ENCODE peak calls at places on chromosomes 3 and 15, in ten cellular contexts. C, Z, U, Q, Y, N, J, L, X and I are unnamed samples.

GRCh38 chr3:87228316-87228715 is 1.2 kb downstream of the CHMP2B start:
- DNase-seq in J (peak; percentile 55), Y (no peak), C (no peak), X (no peak), L (no peak), Z (no peak), N (no peak), U (no peak), Q (no peak), I (no peak)

GRCh38 chr3:79018671-79019136 is 749.1 kb downstream of the ROBO1 start:
- DNase-seq in L (peak; percentile 55), X (peak; percentile 87), U (no peak), C (peak; percentile 87), Q (peak; percentile 43), J (peak; percentile 78), Y (no peak), N (peak; percentile 58), Z (peak; percentile 69), I (peak; percentile 79)

GRCh38 chr3:33787328-33788009 is 11.0 kb upstream of the PDCD6IP start:
- DNase-seq in C (no peak), J (peak; percentile 79), U (no peak), L (peak; percentile 53), X (peak; percentile 89), Y (peak; percentile 60), Q (peak; percentile 53), N (peak; percentile 81), Z (peak; percentile 54), I (no peak)

GRCh38 chr3:56958879-56959607 is 101.4 kb upstream of the SPATA12 start:
- DNase-seq in N (no peak), J (no peak), L (no peak), Z (no peak), C (no peak), U (no peak), X (no peak), Q (no peak), Y (no peak), I (no peak)

GRCh38 chr15:52858388-52859176 is 68.4 kb upstream of the ONECUT1 start:
- DNase-seq in J (no peak), N (no peak), Y (no peak), X (peak; percentile 65), Z (no peak), Q (peak; percentile 82), L (no peak), U (no peak), C (no peak), I (no peak)

GRCh38 chr3:117706037-117706436 is 996.5 kb downstream of the TUSC7 start:
- DNase-seq in Z (peak; percentile 17), L (no peak), Y (no peak), C (no peak), Q (no peak), X (no peak), J (peak; percentile 96), N (no peak), U (no peak), I (no peak)

GRCh38 chr15:34147371-34148140 is 45.7 kb downstream of the PGBD4 start:
- DNase-seq in Z (no peak), N (no peak), J (no peak), L (no peak), C (no peak), U (no peak), Q (no peak), Y (no peak), X (no peak), I (no peak)

GRCh38 chr3:185896565-185896964 is 41.2 kb downstream of the TRA2B start:
- DNase-seq in J (no peak), X (no peak), U (no peak), Z (no peak), N (peak; percentile 5), Y (no peak), C (no peak), L (no peak), Q (no peak), I (no peak)

GRCh38 chr3:172646439-172647015 is 64.3 kb downstream of the NCEH1 start:
- DNase-seq in U (no peak), Y (no peak), C (no peak), Q (peak; percentile 56), J (peak; percentile 77), N (peak; percentile 2), L (no peak), X (no peak), Z (peak; percentile 69), I (no peak)

GRCh38 chr15:61812476-61812875 is 247.8 kb downstream of the VPS13C start:
- DNase-seq in J (no peak), Q (no peak), U (no peak), L (no peak), Z (no peak), Y (no peak), N (no peak), C (no peak), X (no peak), I (no peak)